ENCODE peak calls at places on chromosomes 3 and 15, in eight cellular contexts. H is left ventricle myocardium inferior; B is GM23338; O is upper lobe of right lung; L is cardiac muscle cell; Q is fibroblast of lung; X is body of pancreas; R is naive thymus-derived CD4-positive, alpha-beta T cell. D is an unnamed sample. For H3K27me3, the result is how much of the 10 kb centered on the place peaks cover.

GRCh38 chr3:127450331-127450730 is 140.2 kb downstream of the TPRA1 start:
- DNase-seq in H (no peak), B (no peak), O (peak), L (no peak), Q (no peak), X (no peak), R (no peak), D (no peak)

GRCh38 chr3:98602078-98602678 is 8.8 kb upstream of the CPOX start:
- DNase-seq in H (no peak), B (peak), O (no peak), L (peak), Q (peak), X (peak), R (peak), D (peak)

GRCh38 chr3:16667633-16668032 is 62.4 kb upstream of the DAZL start:
- DNase-seq in H (no peak), B (no peak), O (no peak), L (no peak), Q (no peak), X (no peak), R (no peak), D (no peak)

GRCh38 chr15:68574051-68574450 is 4.7 kb upstream of the CORO2B start:
- DNase-seq in H (no peak), B (no peak), O (no peak), L (no peak), Q (no peak), X (no peak), R (no peak), D (no peak)

GRCh38 chr3:42876401-42876800 is 722 bp upstream of the CYP8B1 start:
- DNase-seq in H (no peak), B (no peak), O (no peak), L (no peak), Q (no peak), X (no peak), R (no peak), D (no peak)

GRCh38 chr3:114727373-114727772 is 419.7 kb downstream of the ZBTB20 start:
- DNase-seq in H (no peak), B (no peak), O (no peak), L (no peak), Q (no peak), X (no peak), R (no peak), D (no peak)

GRCh38 chr15:85710340-85710842 is 84.3 kb downstream of the KLHL25 start:
- DNase-seq in H (no peak), B (no peak), O (no peak), L (no peak), Q (no peak), X (no peak), R (no peak), D (no peak)

GRCh38 chr15:89383635-89384604 is 49.3 kb upstream of the POLG start:
- DNase-seq in H (peak), B (peak), O (no peak), L (peak), Q (peak), X (peak), R (no peak), D (no peak)

GRCh38 chr3:134361162-134361831 is 12.9 kb downstream of the AMOTL2 start:
- DNase-seq in H (no peak), B (no peak), O (peak), L (no peak), Q (no peak), X (no peak), R (no peak), D (no peak)

GRCh38 chr15:82986442-82986780 is 401 bp downstream of the RAMAC start:
- DNase-seq in H (no peak), B (no peak), O (no peak), L (no peak), Q (no peak), X (no peak), R (no peak), D (no peak)

GRCh38 chr3:189841474-189842205 is 210.5 kb downstream of the TP63 start:
- DNase-seq in H (no peak), B (peak), O (no peak), L (no peak), Q (peak), X (no peak), R (no peak), D (peak)

GRCh38 chr3:47310391-47310790 is 27.6 kb downstream of the KLHL18 start:
- DNase-seq in H (no peak), B (no peak), O (no peak), L (no peak), Q (no peak), X (no peak), R (no peak), D (no peak)

GRCh38 chr3:51622868-51623267 is 48.2 kb upstream of the TEX264 start:
- DNase-seq in H (peak), B (no peak), O (no peak), L (no peak), Q (peak), X (peak), R (no peak), D (no peak)

GRCh38 chr15:60840703-60841411 is 361.9 kb upstream of the ICE2 start:
- DNase-seq in H (no peak), B (no peak), O (no peak), L (peak), Q (no peak), X (no peak), R (peak), D (no peak)

GRCh38 chr3:29430558-29430971 is 149.7 kb downstream of the RBMS3 start:
- DNase-seq in H (no peak), B (peak), O (no peak), L (no peak), Q (peak), X (no peak), R (no peak), D (peak)

GRCh38 chr3:55664387-55664786 is 177.3 kb upstream of the WNT5A start:
- DNase-seq in H (no peak), B (peak), O (no peak), L (no peak), Q (no peak), X (no peak), R (peak), D (no peak)

GRCh38 chr15:71409541-71409940 is 294.3 kb downstream of the THSD4 start:
- DNase-seq in H (no peak), B (no peak), O (no peak), L (no peak), Q (no peak), X (no peak), R (no peak), D (no peak)

GRCh38 chr3:43346990-43347749 is 60.8 kb downstream of the SNRK start:
- DNase-seq in H (no peak), B (no peak), O (no peak), L (no peak), Q (peak), X (no peak), R (peak), D (no peak)

GRCh38 chr15:51077565-51078153 is 17.0 kb downstream of the TNFAIP8L3 start:
- DNase-seq in H (peak), B (peak), O (peak), L (peak), Q (peak), X (peak), R (peak), D (peak)

GRCh38 chr3:55692295-55692957 is 205.3 kb upstream of the WNT5A start:
- DNase-seq in H (no peak), B (no peak), O (no peak), L (no peak), Q (no peak), X (no peak), R (no peak), D (no peak)

GRCh38 chr3:187935623-187936156 is 190.4 kb upstream of the BCL6 start:
- DNase-seq in H (no peak), B (no peak), O (no peak), L (no peak), Q (no peak), X (no peak), R (no peak), D (no peak)

GRCh38 chr3:31562525-31562924 is 29.8 kb downstream of the STT3B start:
- DNase-seq in H (peak), B (peak), O (peak), L (peak), Q (no peak), X (no peak), R (peak), D (no peak)

GRCh38 chr3:157174616-157175498 is 14.9 kb upstream of the CCNL1 start:
- DNase-seq in H (peak), B (peak), O (peak), L (peak), Q (peak), X (peak), R (peak), D (peak)

GRCh38 chr3:144121661-144122060 is 150.0 kb downstream of the DIPK2A start:
- DNase-seq in H (no peak), B (no peak), O (no peak), L (no peak), Q (no peak), X (no peak), R (no peak), D (no peak)

GRCh38 chr3:55964491-55964980 is 477.4 kb upstream of the WNT5A start:
- DNase-seq in H (no peak), B (no peak), O (no peak), L (no peak), Q (no peak), X (no peak), R (no peak), D (no peak)

GRCh38 chr3:140910860-140911259 is 30.8 kb upstream of the SLC25A36 start:
- DNase-seq in H (no peak), B (peak), O (no peak), L (peak), Q (peak), X (no peak), R (no peak), D (no peak)

GRCh38 chr3:164897335-164897734 is 181.0 kb downstream of the SI start:
- DNase-seq in H (no peak), B (no peak), O (no peak), L (peak), Q (no peak), X (no peak), R (no peak), D (no peak)

GRCh38 chr3:16516695-16517481 is 3.4 kb upstream of the RFTN1 start:
- DNase-seq in H (peak), B (peak), O (no peak), L (peak), Q (peak), X (no peak), R (no peak), D (no peak)

GRCh38 chr15:100803158-100803440 is 76.5 kb upstream of the ALDH1A3 start:
- DNase-seq in H (no peak), B (no peak), O (no peak), L (no peak), Q (no peak), X (no peak), R (no peak), D (no peak)

DNA sequence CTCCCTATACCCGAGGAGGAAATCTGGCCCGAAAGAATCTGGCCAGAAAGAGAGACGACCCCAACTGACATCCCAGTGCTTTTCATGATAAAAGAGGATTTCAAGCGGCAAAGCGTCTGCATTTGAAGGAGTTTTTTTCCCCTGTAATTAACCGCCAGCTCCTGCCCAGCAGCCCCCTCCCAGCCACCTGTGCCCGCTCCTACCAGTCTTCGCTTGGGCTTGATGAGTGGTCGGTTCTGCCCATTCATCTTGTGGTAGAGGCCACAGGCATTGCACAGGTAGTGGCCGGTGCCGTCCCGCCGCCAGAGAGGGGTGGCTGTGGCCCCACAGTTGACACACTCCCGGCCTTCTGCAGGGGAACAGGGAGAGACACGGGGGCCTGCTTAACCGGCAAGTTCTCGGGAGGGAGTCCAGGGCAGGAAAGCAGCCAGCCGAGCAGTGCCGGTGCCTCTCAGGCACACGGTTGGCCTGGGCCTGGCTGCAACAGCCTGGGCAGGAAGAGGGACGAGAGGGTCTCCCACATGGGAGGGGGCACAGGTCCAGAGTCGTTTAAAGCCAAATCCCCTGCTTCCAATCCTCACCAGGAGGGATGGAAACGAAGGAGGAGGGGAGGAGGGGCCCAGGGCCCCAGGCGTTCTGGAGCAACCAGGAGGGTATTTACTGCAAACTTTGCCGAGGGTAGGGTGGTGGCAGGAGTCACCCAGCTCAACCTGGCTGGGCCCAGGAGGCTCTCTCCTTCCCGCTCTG is 9.2 kb downstream of the GATA2 start:
- DNase-seq in H (no peak), B (peak), O (no peak), L (no peak), Q (no peak), X (no peak), R (no peak), D (no peak)
- H3K27ac ChIP-seq in H (peak), B (no peak), O (peak), L (no peak), Q (peak), X (no peak), R (no peak), D (no peak)

DNA sequence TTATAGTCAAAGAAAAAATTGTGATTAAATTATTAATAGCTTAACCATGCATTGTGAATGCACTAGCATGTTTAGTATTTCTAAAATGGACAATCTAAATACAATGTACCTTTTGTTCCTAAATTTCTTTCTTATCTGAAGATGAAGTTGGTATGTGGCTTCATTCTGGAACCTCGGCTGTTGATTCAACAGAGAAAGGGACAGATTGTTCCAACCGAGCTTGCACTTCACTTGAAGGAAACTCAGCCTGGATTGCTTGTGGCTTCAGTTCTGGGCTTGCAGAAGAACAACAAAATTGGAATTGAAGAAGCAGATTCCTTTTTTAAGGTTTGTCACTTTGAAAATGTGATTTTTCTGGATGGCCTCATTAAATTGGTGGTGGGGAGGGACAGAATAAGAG is 32.6 kb downstream of the HPS3 start:
- DNase-seq in H (no peak), B (no peak), O (no peak), L (no peak), Q (no peak), X (no peak), R (no peak), D (no peak)
- H3K4me3 ChIP-seq in H (no peak), B (no peak), O (no peak), L (no peak), Q (no peak), X (no peak), R (no peak), D (no peak)

DNA sequence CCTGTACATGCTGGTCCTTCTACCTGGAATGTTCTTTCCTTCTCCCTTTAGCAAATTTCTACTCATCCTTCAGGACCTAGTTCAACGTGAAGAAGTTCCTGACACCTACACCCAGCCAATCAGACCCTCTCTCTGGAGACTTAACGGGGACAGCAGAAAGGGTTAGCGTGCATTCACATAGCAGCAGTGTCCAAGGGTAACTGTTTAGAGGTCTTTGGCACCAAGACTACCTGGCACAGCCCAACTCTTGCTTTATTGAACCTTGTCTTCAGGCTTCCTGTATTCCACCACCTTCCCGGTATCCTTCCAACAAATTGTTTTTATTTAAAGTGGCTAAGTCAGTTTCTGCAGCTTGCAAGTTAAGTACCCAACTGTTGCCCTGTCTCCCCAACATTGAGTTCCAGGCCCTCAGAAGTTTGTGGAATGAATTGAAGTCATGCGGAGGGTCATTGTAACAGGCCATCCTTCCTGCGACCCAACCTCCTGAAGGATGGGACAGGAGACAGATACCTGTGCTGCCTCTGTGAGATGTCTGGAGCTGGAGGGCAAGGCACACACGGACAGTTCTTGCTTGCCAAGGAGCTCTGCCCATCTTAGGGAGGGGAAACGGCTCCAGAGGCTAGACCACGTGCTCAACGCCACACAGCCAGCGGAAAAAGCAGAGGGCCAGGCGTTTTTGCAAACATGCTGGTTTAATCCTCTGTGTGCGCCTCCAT is 14.4 kb upstream of the WNT7A start:
- DNase-seq in H (no peak), B (no peak), O (no peak), L (no peak), Q (no peak), X (no peak), R (no peak), D (no peak)
- H3K27me3 ChIP-seq in H (under half), B (under half), O (under half), L (under half), Q (under half), X (under half), R (under half), D (under half)

GRCh38 chr3:24340966-24341365 is 153.7 kb downstream of the THRB start:
- DNase-seq in H (no peak), B (no peak), O (no peak), L (no peak), Q (no peak), X (no peak), R (no peak), D (no peak)

GRCh38 chr3:24340161-24340560 is 154.5 kb downstream of the THRB start:
- DNase-seq in H (no peak), B (no peak), O (no peak), L (no peak), Q (no peak), X (no peak), R (no peak), D (no peak)

GRCh38 chr3:24341668-24342067 is 153.0 kb downstream of the THRB start:
- DNase-seq in H (no peak), B (no peak), O (no peak), L (no peak), Q (no peak), X (no peak), R (no peak), D (peak)

GRCh38 chr3:24343084-24343783 is 151.4 kb downstream of the THRB start:
- DNase-seq in H (no peak), B (no peak), O (no peak), L (no peak), Q (peak), X (no peak), R (no peak), D (peak)

GRCh38 chr3:24342275-24342674 is 152.4 kb downstream of the THRB start:
- DNase-seq in H (no peak), B (no peak), O (no peak), L (no peak), Q (no peak), X (no peak), R (no peak), D (no peak)
- H3K27ac ChIP-seq in H (no peak), B (no peak), O (no peak), L (no peak), Q (no peak), X (no peak), R (no peak), D (no peak)

GRCh38 chr3:107198522-107199271 is 178.5 kb upstream of the CCDC54 start:
- DNase-seq in H (peak), B (no peak), O (no peak), L (no peak), Q (peak), X (no peak), R (no peak), D (no peak)
- H3K4me3 ChIP-seq in H (peak), B (no peak), O (peak), L (no peak), Q (no peak), X (no peak), R (no peak), D (no peak)

GRCh38 chr3:13877911-13878710 is 1.8 kb downstream of the WNT7A start:
- DNase-seq in H (no peak), B (peak), O (peak), L (peak), Q (no peak), X (peak), R (peak), D (no peak)
- H3K27me3 ChIP-seq in H (half or more), B (half or more), O (half or more), L (half or more), Q (under half), X (under half), R (under half), D (under half)

D was measured in brain microvascular endothelial cell.